ENCODE peak calls at places on chromosomes 11 and 22, in eight cellular contexts. One of them, this sample, is unnamed.

GRCh38 chr11:111046291-111046690 is 199.2 kb upstream of the POU2AF2 start:
- DNase-seq in ovary: no peak
- DNase-seq in GM12891: no peak
- DNase-seq in K562: no peak
- DNase-seq in HepG2: no peak
- DNase-seq in spleen: no peak
- DNase-seq in stomach: no peak
- DNase-seq in body of pancreas: no peak
- DNase-seq in this sample: no peak

GRCh38 chr11:3849297-3849874 is 6.1 kb upstream of the STIM1 start:
- DNase-seq in ovary: no peak
- DNase-seq in GM12891: no peak
- DNase-seq in K562: peak
- DNase-seq in HepG2: peak
- DNase-seq in spleen: no peak
- DNase-seq in stomach: no peak
- DNase-seq in body of pancreas: peak
- DNase-seq in this sample: peak

GRCh38 chr11:95684701-95685100 is 104.9 kb downstream of the FAM76B start:
- DNase-seq in ovary: no peak
- DNase-seq in GM12891: no peak
- DNase-seq in K562: no peak
- DNase-seq in HepG2: no peak
- DNase-seq in spleen: no peak
- DNase-seq in stomach: no peak
- DNase-seq in body of pancreas: no peak
- DNase-seq in this sample: no peak

GRCh38 chr11:57639321-57640067 is 10.2 kb downstream of the YPEL4 start:
- DNase-seq in ovary: peak
- DNase-seq in GM12891: no peak
- DNase-seq in K562: no peak
- DNase-seq in HepG2: peak
- DNase-seq in spleen: no peak
- DNase-seq in stomach: no peak
- DNase-seq in body of pancreas: no peak
- DNase-seq in this sample: peak

GRCh38 chr22:29344137-29344536 is 28.6 kb upstream of the RASL10A start:
- DNase-seq in ovary: no peak
- DNase-seq in GM12891: no peak
- DNase-seq in K562: no peak
- DNase-seq in HepG2: peak
- DNase-seq in spleen: no peak
- DNase-seq in stomach: peak
- DNase-seq in body of pancreas: peak
- DNase-seq in this sample: no peak

GRCh38 chr11:44596541-44597276 is 31.2 kb downstream of the CD82 start:
- DNase-seq in ovary: no peak
- DNase-seq in GM12891: no peak
- DNase-seq in K562: no peak
- DNase-seq in HepG2: no peak
- DNase-seq in spleen: no peak
- DNase-seq in stomach: no peak
- DNase-seq in body of pancreas: no peak
- DNase-seq in this sample: no peak

GRCh38 chr11:3164540-3165151 is 464 bp downstream of the OSBPL5 start:
- DNase-seq in ovary: peak
- DNase-seq in GM12891: peak
- DNase-seq in K562: no peak
- DNase-seq in HepG2: no peak
- DNase-seq in spleen: peak
- DNase-seq in stomach: no peak
- DNase-seq in body of pancreas: peak
- DNase-seq in this sample: peak

GRCh38 chr22:30813936-30814335 is 119.3 kb downstream of the OSBP2 start:
- DNase-seq in ovary: no peak
- DNase-seq in GM12891: no peak
- DNase-seq in K562: no peak
- DNase-seq in HepG2: no peak
- DNase-seq in spleen: no peak
- DNase-seq in stomach: no peak
- DNase-seq in body of pancreas: no peak
- DNase-seq in this sample: no peak

GRCh38 chr11:10526974-10527918 is 13.7 kb downstream of the RNF141 start:
- DNase-seq in ovary: no peak
- DNase-seq in GM12891: peak
- DNase-seq in K562: no peak
- DNase-seq in HepG2: no peak
- DNase-seq in spleen: no peak
- DNase-seq in stomach: no peak
- DNase-seq in body of pancreas: no peak
- DNase-seq in this sample: no peak

GRCh38 chr22:23750744-23751440 is at the start of gene ZNF70:
- DNase-seq in ovary: peak
- DNase-seq in GM12891: peak
- DNase-seq in K562: peak
- DNase-seq in HepG2: peak
- DNase-seq in spleen: peak
- DNase-seq in stomach: peak
- DNase-seq in body of pancreas: peak
- DNase-seq in this sample: peak

GRCh38 chr11:68003846-68004550 is at the start of gene UNC93B1:
- DNase-seq in ovary: peak
- DNase-seq in GM12891: peak
- DNase-seq in K562: peak
- DNase-seq in HepG2: peak
- DNase-seq in spleen: peak
- DNase-seq in stomach: peak
- DNase-seq in body of pancreas: peak
- DNase-seq in this sample: peak

GRCh38 chr22:44638966-44639739 is 62.9 kb upstream of the PRR5 start:
- DNase-seq in ovary: no peak
- DNase-seq in GM12891: no peak
- DNase-seq in K562: no peak
- DNase-seq in HepG2: no peak
- DNase-seq in spleen: peak
- DNase-seq in stomach: no peak
- DNase-seq in body of pancreas: no peak
- DNase-seq in this sample: no peak

GRCh38 chr11:70394211-70394950 is 3.9 kb upstream of the CTTN start:
- DNase-seq in ovary: no peak
- DNase-seq in GM12891: no peak
- DNase-seq in K562: no peak
- DNase-seq in HepG2: no peak
- DNase-seq in spleen: no peak
- DNase-seq in stomach: no peak
- DNase-seq in body of pancreas: no peak
- DNase-seq in this sample: no peak

GRCh38 chr11:45369294-45369693 is 83.2 kb upstream of the SYT13 start:
- DNase-seq in ovary: no peak
- DNase-seq in GM12891: no peak
- DNase-seq in K562: no peak
- DNase-seq in HepG2: no peak
- DNase-seq in spleen: no peak
- DNase-seq in stomach: no peak
- DNase-seq in body of pancreas: no peak
- DNase-seq in this sample: no peak

GRCh38 chr22:41132555-41132954 is 40.2 kb downstream of the EP300 start:
- DNase-seq in ovary: no peak
- DNase-seq in GM12891: no peak
- DNase-seq in K562: no peak
- DNase-seq in HepG2: no peak
- DNase-seq in spleen: no peak
- DNase-seq in stomach: no peak
- DNase-seq in body of pancreas: no peak
- DNase-seq in this sample: no peak

GRCh38 chr11:125188021-125188420 is 23.5 kb downstream of the PKNOX2 start:
- DNase-seq in ovary: no peak
- DNase-seq in GM12891: no peak
- DNase-seq in K562: no peak
- DNase-seq in HepG2: no peak
- DNase-seq in spleen: no peak
- DNase-seq in stomach: no peak
- DNase-seq in body of pancreas: no peak
- DNase-seq in this sample: no peak

GRCh38 chr11:70467196-70468085 is 69.1 kb downstream of the CTTN start:
- DNase-seq in ovary: peak
- DNase-seq in GM12891: no peak
- DNase-seq in K562: peak
- DNase-seq in HepG2: peak
- DNase-seq in spleen: peak
- DNase-seq in stomach: peak
- DNase-seq in body of pancreas: peak
- DNase-seq in this sample: peak

GRCh38 chr22:44389181-44389580 is 76.4 kb upstream of the SHISAL1 start:
- DNase-seq in ovary: no peak
- DNase-seq in GM12891: no peak
- DNase-seq in K562: no peak
- DNase-seq in HepG2: no peak
- DNase-seq in spleen: peak
- DNase-seq in stomach: no peak
- DNase-seq in body of pancreas: no peak
- DNase-seq in this sample: no peak

GRCh38 chr22:27157090-27157489 is 499.7 kb downstream of the MIAT start:
- DNase-seq in ovary: no peak
- DNase-seq in GM12891: no peak
- DNase-seq in K562: no peak
- DNase-seq in HepG2: no peak
- DNase-seq in spleen: no peak
- DNase-seq in stomach: no peak
- DNase-seq in body of pancreas: no peak
- DNase-seq in this sample: no peak

GRCh38 chr11:79321282-79321681 is 119.5 kb downstream of the TENM4 start:
- DNase-seq in ovary: no peak
- DNase-seq in GM12891: no peak
- DNase-seq in K562: no peak
- DNase-seq in HepG2: no peak
- DNase-seq in spleen: no peak
- DNase-seq in stomach: no peak
- DNase-seq in body of pancreas: no peak
- DNase-seq in this sample: no peak

GRCh38 chr11:116797816-116798215 is 6.1 kb upstream of the APOA5 start:
- DNase-seq in ovary: no peak
- DNase-seq in GM12891: no peak
- DNase-seq in K562: no peak
- DNase-seq in HepG2: no peak
- DNase-seq in spleen: no peak
- DNase-seq in stomach: no peak
- DNase-seq in body of pancreas: no peak
- DNase-seq in this sample: no peak

DNA sequence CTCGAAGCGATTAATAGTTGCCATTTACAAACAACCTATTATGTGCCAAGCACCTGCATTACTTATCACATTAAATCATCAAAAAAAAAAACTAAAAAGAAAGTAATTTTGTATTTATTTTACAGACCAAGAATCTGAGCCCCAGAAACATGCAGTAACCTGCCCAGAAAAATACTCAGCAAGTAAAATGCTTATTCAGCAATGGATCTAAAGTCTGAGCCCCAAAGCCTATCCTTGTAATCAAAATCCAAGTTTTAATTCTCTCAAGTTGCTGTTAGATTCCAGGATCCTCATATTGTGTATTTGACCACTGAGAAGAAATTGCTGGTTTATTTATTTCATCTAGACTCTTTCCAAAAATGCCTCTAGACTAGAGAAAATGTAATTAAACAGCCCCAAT is 783.3 kb upstream of the API5 start:
- DNase-seq in ovary: no peak
- DNase-seq in GM12891: no peak
- DNase-seq in K562: no peak
- DNase-seq in HepG2: no peak
- DNase-seq in spleen: no peak
- DNase-seq in stomach: no peak
- DNase-seq in body of pancreas: no peak
- DNase-seq in this sample: no peak
- TF ChIP-seq POLR2A in ovary: no peak
- TF ChIP-seq POLR2A in GM12891: no peak
- TF ChIP-seq POLR2A in K562: no peak
- TF ChIP-seq POLR2A in HepG2: no peak
- TF ChIP-seq POLR2A in spleen: no peak
- TF ChIP-seq POLR2A in stomach: no peak
- TF ChIP-seq POLR2A in body of pancreas: no peak
- TF ChIP-seq POLR2A in this sample: no peak

GRCh38 chr11:515131-515530 is 8.1 kb upstream of the RNH1 start:
- DNase-seq in ovary: no peak
- DNase-seq in GM12891: no peak
- DNase-seq in K562: no peak
- DNase-seq in HepG2: no peak
- DNase-seq in spleen: no peak
- DNase-seq in stomach: no peak
- DNase-seq in body of pancreas: no peak
- DNase-seq in this sample: no peak

GRCh38 chr11:516400-516799 is 9.4 kb upstream of the RNH1 start:
- DNase-seq in ovary: no peak
- DNase-seq in GM12891: no peak
- DNase-seq in K562: no peak
- DNase-seq in HepG2: no peak
- DNase-seq in spleen: no peak
- DNase-seq in stomach: no peak
- DNase-seq in body of pancreas: no peak
- DNase-seq in this sample: no peak

GRCh38 chr11:520428-521178 is 13.6 kb upstream of the RNH1 start:
- DNase-seq in ovary: no peak
- DNase-seq in GM12891: no peak
- DNase-seq in K562: no peak
- DNase-seq in HepG2: peak
- DNase-seq in spleen: no peak
- DNase-seq in stomach: no peak
- DNase-seq in body of pancreas: no peak
- DNase-seq in this sample: peak

GRCh38 chr11:521179-521688 is 14.1 kb downstream of the HRAS start:
- DNase-seq in ovary: no peak
- DNase-seq in GM12891: no peak
- DNase-seq in K562: no peak
- DNase-seq in HepG2: no peak
- DNase-seq in spleen: no peak
- DNase-seq in stomach: no peak
- DNase-seq in body of pancreas: no peak
- DNase-seq in this sample: no peak

GRCh38 chr11:518463-519202 is 11.6 kb upstream of the RNH1 start:
- DNase-seq in ovary: peak
- DNase-seq in GM12891: peak
- DNase-seq in K562: peak
- DNase-seq in HepG2: peak
- DNase-seq in spleen: peak
- DNase-seq in stomach: peak
- DNase-seq in body of pancreas: peak
- DNase-seq in this sample: no peak
- TF ChIP-seq POLR2A in ovary: peak
- TF ChIP-seq POLR2A in GM12891: no peak
- TF ChIP-seq POLR2A in K562: peak
- TF ChIP-seq POLR2A in HepG2: no peak
- TF ChIP-seq POLR2A in spleen: no peak
- TF ChIP-seq POLR2A in stomach: no peak
- TF ChIP-seq POLR2A in body of pancreas: no peak
- TF ChIP-seq POLR2A in this sample: peak

GRCh38 chr22:46335201-46336118 is at the start of gene TRMU:
- DNase-seq in ovary: peak
- DNase-seq in GM12891: peak
- DNase-seq in K562: peak
- DNase-seq in HepG2: peak
- DNase-seq in spleen: peak
- DNase-seq in stomach: peak
- DNase-seq in body of pancreas: peak
- DNase-seq in this sample: peak
- TF ChIP-seq POLR2A in ovary: peak
- TF ChIP-seq POLR2A in GM12891: peak
- TF ChIP-seq POLR2A in K562: peak
- TF ChIP-seq POLR2A in HepG2: peak
- TF ChIP-seq POLR2A in spleen: no peak
- TF ChIP-seq POLR2A in stomach: peak
- TF ChIP-seq POLR2A in body of pancreas: peak
- TF ChIP-seq POLR2A in this sample: peak

GRCh38 chr11:77820565-77821348 is at the start of the genes AAMDC and RSF1:
- DNase-seq in ovary: peak
- DNase-seq in GM12891: peak
- DNase-seq in K562: peak
- DNase-seq in HepG2: peak
- DNase-seq in spleen: peak
- DNase-seq in stomach: peak
- DNase-seq in body of pancreas: peak
- DNase-seq in this sample: peak
- TF ChIP-seq POLR2A in ovary: peak
- TF ChIP-seq POLR2A in GM12891: no peak
- TF ChIP-seq POLR2A in K562: peak
- TF ChIP-seq POLR2A in HepG2: peak
- TF ChIP-seq POLR2A in spleen: no peak
- TF ChIP-seq POLR2A in stomach: peak
- TF ChIP-seq POLR2A in body of pancreas: peak
- TF ChIP-seq POLR2A in this sample: peak